ENCODE peak calls at places on chromosomes 5 and 9, in ten cellular contexts. One of them, this sample, is unnamed.

GRCh38 chr5:172981931-172982330 is 1.6 kb upstream of the ATP6V0E1 start:
- DNase-seq in NCI-H1694 treated with DMSO at 0.1 percent for 48 hours: no peak
- DNase-seq in HT1080: no peak
- DNase-seq in stimulated activated CD8-positive, alpha-beta memory T cell treated with anti-CD3 and anti-CD28 coated beads, Interleukin-15, amount 100 ng/mL, for 1 hour: no peak
- DNase-seq in NCI-H774: no peak
- DNase-seq in ELR: no peak
- DNase-seq in GM23248: no peak
- DNase-seq in M059J: no peak
- DNase-seq in stimulated activated CD4-positive, alpha-beta T cell treated with anti-CD3 and anti-CD28 coated beads, Interleukin-4, amount 100 ng/mL, for 48 hours: no peak
- DNase-seq in amygdala: no peak
- DNase-seq in this sample: no peak

GRCh38 chr9:98365227-98365669 is 109.8 kb upstream of the TBC1D2 start:
- DNase-seq in NCI-H1694 treated with DMSO at 0.1 percent for 48 hours: no peak
- DNase-seq in HT1080: peak
- DNase-seq in stimulated activated CD8-positive, alpha-beta memory T cell treated with anti-CD3 and anti-CD28 coated beads, Interleukin-15, amount 100 ng/mL, for 1 hour: no peak
- DNase-seq in NCI-H774: no peak
- DNase-seq in ELR: peak
- DNase-seq in GM23248: peak
- DNase-seq in M059J: peak
- DNase-seq in stimulated activated CD4-positive, alpha-beta T cell treated with anti-CD3 and anti-CD28 coated beads, Interleukin-4, amount 100 ng/mL, for 48 hours: peak
- DNase-seq in amygdala: no peak
- DNase-seq in this sample: no peak

GRCh38 chr5:57324888-57325287 is 151.0 kb downstream of the GPBP1 start:
- DNase-seq in NCI-H1694 treated with DMSO at 0.1 percent for 48 hours: no peak
- DNase-seq in HT1080: no peak
- DNase-seq in stimulated activated CD8-positive, alpha-beta memory T cell treated with anti-CD3 and anti-CD28 coated beads, Interleukin-15, amount 100 ng/mL, for 1 hour: no peak
- DNase-seq in NCI-H774: no peak
- DNase-seq in ELR: no peak
- DNase-seq in GM23248: peak
- DNase-seq in M059J: no peak
- DNase-seq in stimulated activated CD4-positive, alpha-beta T cell treated with anti-CD3 and anti-CD28 coated beads, Interleukin-4, amount 100 ng/mL, for 48 hours: no peak
- DNase-seq in amygdala: no peak
- DNase-seq in this sample: no peak

GRCh38 chr5:83322273-83322924 is 149.1 kb upstream of the VCAN start:
- DNase-seq in NCI-H1694 treated with DMSO at 0.1 percent for 48 hours: no peak
- DNase-seq in HT1080: no peak
- DNase-seq in stimulated activated CD8-positive, alpha-beta memory T cell treated with anti-CD3 and anti-CD28 coated beads, Interleukin-15, amount 100 ng/mL, for 1 hour: no peak
- DNase-seq in NCI-H774: no peak
- DNase-seq in ELR: peak
- DNase-seq in GM23248: no peak
- DNase-seq in M059J: peak
- DNase-seq in stimulated activated CD4-positive, alpha-beta T cell treated with anti-CD3 and anti-CD28 coated beads, Interleukin-4, amount 100 ng/mL, for 48 hours: no peak
- DNase-seq in amygdala: no peak
- DNase-seq in this sample: no peak

GRCh38 chr9:90890146-90890545 is 88.5 kb downstream of the SYK start:
- DNase-seq in NCI-H1694 treated with DMSO at 0.1 percent for 48 hours: no peak
- DNase-seq in HT1080: no peak
- DNase-seq in stimulated activated CD8-positive, alpha-beta memory T cell treated with anti-CD3 and anti-CD28 coated beads, Interleukin-15, amount 100 ng/mL, for 1 hour: no peak
- DNase-seq in NCI-H774: no peak
- DNase-seq in ELR: no peak
- DNase-seq in GM23248: no peak
- DNase-seq in M059J: no peak
- DNase-seq in stimulated activated CD4-positive, alpha-beta T cell treated with anti-CD3 and anti-CD28 coated beads, Interleukin-4, amount 100 ng/mL, for 48 hours: no peak
- DNase-seq in amygdala: no peak
- DNase-seq in this sample: no peak

GRCh38 chr9:20753761-20754160 is 69.7 kb downstream of the FOCAD start:
- DNase-seq in NCI-H1694 treated with DMSO at 0.1 percent for 48 hours: no peak
- DNase-seq in HT1080: no peak
- DNase-seq in stimulated activated CD8-positive, alpha-beta memory T cell treated with anti-CD3 and anti-CD28 coated beads, Interleukin-15, amount 100 ng/mL, for 1 hour: no peak
- DNase-seq in NCI-H774: no peak
- DNase-seq in ELR: peak
- DNase-seq in GM23248: peak
- DNase-seq in M059J: peak
- DNase-seq in stimulated activated CD4-positive, alpha-beta T cell treated with anti-CD3 and anti-CD28 coated beads, Interleukin-4, amount 100 ng/mL, for 48 hours: no peak
- DNase-seq in amygdala: no peak
- DNase-seq in this sample: no peak

GRCh38 chr5:111159845-111160244 is 64.3 kb upstream of the CAMK4 start:
- DNase-seq in NCI-H1694 treated with DMSO at 0.1 percent for 48 hours: peak
- DNase-seq in HT1080: no peak
- DNase-seq in stimulated activated CD8-positive, alpha-beta memory T cell treated with anti-CD3 and anti-CD28 coated beads, Interleukin-15, amount 100 ng/mL, for 1 hour: no peak
- DNase-seq in NCI-H774: no peak
- DNase-seq in ELR: no peak
- DNase-seq in GM23248: no peak
- DNase-seq in M059J: no peak
- DNase-seq in stimulated activated CD4-positive, alpha-beta T cell treated with anti-CD3 and anti-CD28 coated beads, Interleukin-4, amount 100 ng/mL, for 48 hours: no peak
- DNase-seq in amygdala: no peak
- DNase-seq in this sample: no peak

GRCh38 chr9:89038354-89039091 is 47.3 kb downstream of the S1PR3 start:
- DNase-seq in NCI-H1694 treated with DMSO at 0.1 percent for 48 hours: no peak
- DNase-seq in HT1080: peak
- DNase-seq in stimulated activated CD8-positive, alpha-beta memory T cell treated with anti-CD3 and anti-CD28 coated beads, Interleukin-15, amount 100 ng/mL, for 1 hour: no peak
- DNase-seq in NCI-H774: no peak
- DNase-seq in ELR: peak
- DNase-seq in GM23248: peak
- DNase-seq in M059J: peak
- DNase-seq in stimulated activated CD4-positive, alpha-beta T cell treated with anti-CD3 and anti-CD28 coated beads, Interleukin-4, amount 100 ng/mL, for 48 hours: no peak
- DNase-seq in amygdala: peak
- DNase-seq in this sample: peak

GRCh38 chr9:106718996-106719395 is 144.0 kb upstream of the ZNF462 start:
- DNase-seq in NCI-H1694 treated with DMSO at 0.1 percent for 48 hours: no peak
- DNase-seq in HT1080: peak
- DNase-seq in stimulated activated CD8-positive, alpha-beta memory T cell treated with anti-CD3 and anti-CD28 coated beads, Interleukin-15, amount 100 ng/mL, for 1 hour: no peak
- DNase-seq in NCI-H774: no peak
- DNase-seq in ELR: peak
- DNase-seq in GM23248: peak
- DNase-seq in M059J: peak
- DNase-seq in stimulated activated CD4-positive, alpha-beta T cell treated with anti-CD3 and anti-CD28 coated beads, Interleukin-4, amount 100 ng/mL, for 48 hours: no peak
- DNase-seq in amygdala: no peak
- DNase-seq in this sample: no peak

GRCh38 chr5:90878081-90878480 is 319.5 kb downstream of the ADGRV1 start:
- DNase-seq in NCI-H1694 treated with DMSO at 0.1 percent for 48 hours: no peak
- DNase-seq in HT1080: no peak
- DNase-seq in stimulated activated CD8-positive, alpha-beta memory T cell treated with anti-CD3 and anti-CD28 coated beads, Interleukin-15, amount 100 ng/mL, for 1 hour: no peak
- DNase-seq in NCI-H774: no peak
- DNase-seq in ELR: no peak
- DNase-seq in GM23248: no peak
- DNase-seq in M059J: no peak
- DNase-seq in stimulated activated CD4-positive, alpha-beta T cell treated with anti-CD3 and anti-CD28 coated beads, Interleukin-4, amount 100 ng/mL, for 48 hours: no peak
- DNase-seq in amygdala: no peak
- DNase-seq in this sample: no peak

GRCh38 chr5:65364907-65365306 is 116.8 kb downstream of the ADAMTS6 start:
- DNase-seq in NCI-H1694 treated with DMSO at 0.1 percent for 48 hours: no peak
- DNase-seq in HT1080: no peak
- DNase-seq in stimulated activated CD8-positive, alpha-beta memory T cell treated with anti-CD3 and anti-CD28 coated beads, Interleukin-15, amount 100 ng/mL, for 1 hour: no peak
- DNase-seq in NCI-H774: no peak
- DNase-seq in ELR: peak
- DNase-seq in GM23248: peak
- DNase-seq in M059J: peak
- DNase-seq in stimulated activated CD4-positive, alpha-beta T cell treated with anti-CD3 and anti-CD28 coated beads, Interleukin-4, amount 100 ng/mL, for 48 hours: no peak
- DNase-seq in amygdala: no peak
- DNase-seq in this sample: no peak